ENCODE peak calls at places on chromosomes 16 and 17, in six cellular contexts. One of them, this sample, is unnamed.

GRCh38 chr16:106623-107324 is 28.7 kb downstream of the MPG start:
- DNase-seq in type B pancreatic cell: no peak
- DNase-seq in HFF-Myc: peak
- DNase-seq in MCF 10A: peak
- DNase-seq in CD14-positive monocyte: peak
- DNase-seq in A549: peak
- DNase-seq in this sample: peak

GRCh38 chr16:46801428-46802049 is 29.4 kb downstream of the C16orf87 start:
- DNase-seq in type B pancreatic cell: no peak
- DNase-seq in HFF-Myc: no peak
- DNase-seq in MCF 10A: peak
- DNase-seq in CD14-positive monocyte: no peak
- DNase-seq in A549: peak
- DNase-seq in this sample: peak

GRCh38 chr17:47829870-47830269 is 1.5 kb downstream of the MRPL10 start:
- DNase-seq in type B pancreatic cell: no peak
- DNase-seq in HFF-Myc: no peak
- DNase-seq in MCF 10A: no peak
- DNase-seq in CD14-positive monocyte: no peak
- DNase-seq in A549: no peak
- DNase-seq in this sample: no peak

GRCh38 chr17:32491371-32492280 is 4.8 kb downstream of the CDK5R1 start:
- DNase-seq in type B pancreatic cell: no peak
- DNase-seq in HFF-Myc: no peak
- DNase-seq in MCF 10A: peak
- DNase-seq in CD14-positive monocyte: no peak
- DNase-seq in A549: no peak
- DNase-seq in this sample: no peak

GRCh38 chr16:29963021-29963743 is 1.3 kb downstream of the TMEM219 start:
- DNase-seq in type B pancreatic cell: no peak
- DNase-seq in HFF-Myc: no peak
- DNase-seq in MCF 10A: no peak
- DNase-seq in CD14-positive monocyte: no peak
- DNase-seq in A549: no peak
- DNase-seq in this sample: no peak

GRCh38 chr17:19513897-19514488 is 19.7 kb upstream of the SLC47A1 start:
- DNase-seq in type B pancreatic cell: no peak
- DNase-seq in HFF-Myc: peak
- DNase-seq in MCF 10A: peak
- DNase-seq in CD14-positive monocyte: peak
- DNase-seq in A549: peak
- DNase-seq in this sample: peak

GRCh38 chr17:44219636-44220210 is at the start of gene UBTF:
- DNase-seq in type B pancreatic cell: no peak
- DNase-seq in HFF-Myc: no peak
- DNase-seq in MCF 10A: peak
- DNase-seq in CD14-positive monocyte: no peak
- DNase-seq in A549: peak
- DNase-seq in this sample: peak

GRCh38 chr17:77420804-77421634 is 280.2 kb downstream of the SEC14L1 start:
- DNase-seq in type B pancreatic cell: no peak
- DNase-seq in HFF-Myc: no peak
- DNase-seq in MCF 10A: peak
- DNase-seq in CD14-positive monocyte: no peak
- DNase-seq in A549: peak
- DNase-seq in this sample: peak

GRCh38 chr16:28264656-28265055 is 27.7 kb upstream of the SBK1 start:
- DNase-seq in type B pancreatic cell: no peak
- DNase-seq in HFF-Myc: peak
- DNase-seq in MCF 10A: peak
- DNase-seq in CD14-positive monocyte: no peak
- DNase-seq in A549: peak
- DNase-seq in this sample: peak

GRCh38 chr17:45793999-45794540 is 9.9 kb downstream of the CRHR1 start:
- DNase-seq in type B pancreatic cell: no peak
- DNase-seq in HFF-Myc: no peak
- DNase-seq in MCF 10A: no peak
- DNase-seq in CD14-positive monocyte: no peak
- DNase-seq in A549: no peak
- DNase-seq in this sample: no peak

GRCh38 chr17:29451338-29451737 is 61.2 kb downstream of the TAOK1 start:
- DNase-seq in type B pancreatic cell: no peak
- DNase-seq in HFF-Myc: no peak
- DNase-seq in MCF 10A: no peak
- DNase-seq in CD14-positive monocyte: no peak
- DNase-seq in A549: no peak
- DNase-seq in this sample: no peak

GRCh38 chr16:23296994-23297393 is 5.1 kb upstream of the SCNN1B start:
- DNase-seq in type B pancreatic cell: no peak
- DNase-seq in HFF-Myc: no peak
- DNase-seq in MCF 10A: no peak
- DNase-seq in CD14-positive monocyte: no peak
- DNase-seq in A549: peak
- DNase-seq in this sample: peak

GRCh38 chr16:60123387-60124023 is 1389.4 kb upstream of the GOT2 start:
- DNase-seq in type B pancreatic cell: no peak
- DNase-seq in HFF-Myc: no peak
- DNase-seq in MCF 10A: no peak
- DNase-seq in CD14-positive monocyte: no peak
- DNase-seq in A549: no peak
- DNase-seq in this sample: no peak

GRCh38 chr16:56998861-56999260 is 9.5 kb downstream of the NLRC5 start:
- DNase-seq in type B pancreatic cell: no peak
- DNase-seq in HFF-Myc: no peak
- DNase-seq in MCF 10A: no peak
- DNase-seq in CD14-positive monocyte: no peak
- DNase-seq in A549: no peak
- DNase-seq in this sample: no peak

GRCh38 chr16:26672206-26672605 is 394.5 kb upstream of the C16orf82 start:
- DNase-seq in type B pancreatic cell: no peak
- DNase-seq in HFF-Myc: no peak
- DNase-seq in MCF 10A: no peak
- DNase-seq in CD14-positive monocyte: no peak
- DNase-seq in A549: no peak
- DNase-seq in this sample: no peak

GRCh38 chr16:66299349-66299748 is 67.1 kb upstream of the CDH5 start:
- DNase-seq in type B pancreatic cell: no peak
- DNase-seq in HFF-Myc: no peak
- DNase-seq in MCF 10A: no peak
- DNase-seq in CD14-positive monocyte: no peak
- DNase-seq in A549: no peak
- DNase-seq in this sample: no peak

GRCh38 chr17:73643846-73644144 is 450 bp downstream of the SDK2 start:
- DNase-seq in type B pancreatic cell: no peak
- DNase-seq in HFF-Myc: no peak
- DNase-seq in MCF 10A: no peak
- DNase-seq in CD14-positive monocyte: no peak
- DNase-seq in A549: no peak
- DNase-seq in this sample: no peak

GRCh38 chr16:23781176-23781575 is 26.4 kb downstream of the CHP2 start:
- DNase-seq in type B pancreatic cell: no peak
- DNase-seq in HFF-Myc: no peak
- DNase-seq in MCF 10A: no peak
- DNase-seq in CD14-positive monocyte: no peak
- DNase-seq in A549: no peak
- DNase-seq in this sample: no peak

GRCh38 chr17:18258356-18259038 is at the start of gene FLII:
- DNase-seq in type B pancreatic cell: no peak
- DNase-seq in HFF-Myc: no peak
- DNase-seq in MCF 10A: peak
- DNase-seq in CD14-positive monocyte: no peak
- DNase-seq in A549: peak
- DNase-seq in this sample: peak

GRCh38 chr16:57304169-57305061 is 19.9 kb upstream of the PLLP start:
- DNase-seq in type B pancreatic cell: no peak
- DNase-seq in HFF-Myc: no peak
- DNase-seq in MCF 10A: peak
- DNase-seq in CD14-positive monocyte: no peak
- DNase-seq in A549: peak
- DNase-seq in this sample: peak

GRCh38 chr17:61416540-61417363 is 17.1 kb downstream of the TBX2 start:
- DNase-seq in type B pancreatic cell: peak
- DNase-seq in HFF-Myc: peak
- DNase-seq in MCF 10A: peak
- DNase-seq in CD14-positive monocyte: peak
- DNase-seq in A549: peak
- DNase-seq in this sample: peak

GRCh38 chr16:73142069-73142880 is 94.3 kb upstream of the ZFHX3 start:
- DNase-seq in type B pancreatic cell: no peak
- DNase-seq in HFF-Myc: no peak
- DNase-seq in MCF 10A: no peak
- DNase-seq in CD14-positive monocyte: peak
- DNase-seq in A549: no peak
- DNase-seq in this sample: no peak

GRCh38 chr16:77223184-77223583 is 24.0 kb downstream of the SYCE1L start:
- DNase-seq in type B pancreatic cell: no peak
- DNase-seq in HFF-Myc: no peak
- DNase-seq in MCF 10A: peak
- DNase-seq in CD14-positive monocyte: no peak
- DNase-seq in A549: peak
- DNase-seq in this sample: no peak

GRCh38 chr17:75904749-75905521 is at the start of gene MRPL38:
- DNase-seq in type B pancreatic cell: peak
- DNase-seq in HFF-Myc: peak
- DNase-seq in MCF 10A: peak
- DNase-seq in CD14-positive monocyte: peak
- DNase-seq in A549: peak
- DNase-seq in this sample: peak
- TF ChIP-seq CTCF in type B pancreatic cell: peak
- TF ChIP-seq CTCF in HFF-Myc: peak
- TF ChIP-seq CTCF in MCF 10A: peak
- TF ChIP-seq CTCF in CD14-positive monocyte: peak
- TF ChIP-seq CTCF in A549: peak
- TF ChIP-seq CTCF in this sample: peak

GRCh38 chr17:31489295-31490018 is 98.0 kb downstream of the RAB11FIP4 start:
- DNase-seq in type B pancreatic cell: no peak
- DNase-seq in HFF-Myc: no peak
- DNase-seq in MCF 10A: no peak
- DNase-seq in CD14-positive monocyte: no peak
- DNase-seq in A549: no peak
- DNase-seq in this sample: no peak
- TF ChIP-seq CTCF in type B pancreatic cell: no peak
- TF ChIP-seq CTCF in HFF-Myc: no peak
- TF ChIP-seq CTCF in MCF 10A: no peak
- TF ChIP-seq CTCF in CD14-positive monocyte: no peak
- TF ChIP-seq CTCF in A549: no peak
- TF ChIP-seq CTCF in this sample: no peak

DNA sequence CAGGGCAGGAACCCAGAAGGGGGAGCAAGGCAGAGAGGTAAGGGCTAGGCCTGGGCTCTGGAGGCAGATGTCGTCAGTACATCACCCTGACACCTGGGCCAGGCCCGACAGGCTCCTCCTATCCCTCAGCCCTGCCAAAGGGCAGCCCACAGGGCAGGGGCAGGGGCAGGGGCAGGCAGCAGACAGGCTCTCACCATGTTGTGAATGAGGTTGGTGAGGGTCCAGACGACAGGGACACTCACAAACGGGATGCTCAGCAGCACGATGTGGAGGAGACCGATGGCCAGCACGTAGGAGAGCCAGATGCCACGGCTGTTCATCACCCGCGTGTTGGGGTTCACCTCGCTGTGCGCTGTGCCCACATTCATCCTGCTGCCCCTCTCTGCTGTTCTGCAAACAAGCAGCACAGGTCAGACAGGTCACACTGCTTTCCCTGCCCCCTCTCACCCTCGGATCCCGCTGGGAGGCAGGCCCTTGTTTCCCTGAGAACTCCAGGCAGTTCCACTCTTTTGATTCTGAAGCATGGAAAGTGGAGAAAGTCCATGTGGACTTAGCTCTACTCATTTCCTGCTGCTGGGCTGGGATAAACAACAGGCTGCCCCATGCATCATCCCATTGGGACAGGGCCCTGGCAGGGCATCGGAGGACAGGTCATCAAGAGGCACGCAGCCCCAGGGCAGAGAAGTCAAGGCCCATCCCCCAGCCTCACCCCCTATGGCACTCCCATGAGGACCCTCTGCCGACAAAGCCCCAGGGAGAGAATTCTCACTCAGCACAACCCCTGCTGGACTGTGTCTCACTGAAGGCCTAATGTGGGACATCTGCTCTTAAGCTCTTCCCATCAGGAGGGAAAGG is 3.3 kb downstream of the ORMDL3 start:
- DNase-seq in type B pancreatic cell: no peak
- DNase-seq in HFF-Myc: no peak
- DNase-seq in MCF 10A: no peak
- DNase-seq in CD14-positive monocyte: no peak
- DNase-seq in A549: no peak
- DNase-seq in this sample: peak
- TF ChIP-seq CTCF in type B pancreatic cell: peak
- TF ChIP-seq CTCF in HFF-Myc: no peak
- TF ChIP-seq CTCF in MCF 10A: no peak
- TF ChIP-seq CTCF in CD14-positive monocyte: no peak
- TF ChIP-seq CTCF in A549: peak
- TF ChIP-seq CTCF in this sample: peak

GRCh38 chr16:74999683-75000480 is 1.1 kb downstream of the ZNRF1 start:
- DNase-seq in type B pancreatic cell: peak
- DNase-seq in HFF-Myc: no peak
- DNase-seq in MCF 10A: no peak
- DNase-seq in CD14-positive monocyte: peak
- DNase-seq in A549: no peak
- DNase-seq in this sample: no peak
- TF ChIP-seq CTCF in type B pancreatic cell: peak
- TF ChIP-seq CTCF in HFF-Myc: no peak
- TF ChIP-seq CTCF in MCF 10A: no peak
- TF ChIP-seq CTCF in CD14-positive monocyte: peak
- TF ChIP-seq CTCF in A549: no peak
- TF ChIP-seq CTCF in this sample: no peak

This sample was measured in fibroblast of villous mesenchyme.